ENCODE peak calls at places on chromosomes 4 and X, in four cellular contexts. K is Peyer's patch, Z is esophagus squamous epithelium, H is IMR-90. F is an unnamed sample.

GRCh38 chrX:120753413-120754251 is 122.0 kb downstream of the CT47B1 start:
- DNase-seq in K (peak; percentile 72), Z (no peak), H (no peak), F (no peak)

GRCh38 chr4:99462875-99463464 is 27.8 kb upstream of the ADH7 start:
- DNase-seq in K (peak; percentile 79), Z (no peak), H (peak; percentile 72), F (peak; percentile 65)

GRCh38 chr4:79217043-79217442 is 108.8 kb downstream of the NAA11 start:
- DNase-seq in K (no peak), Z (no peak), H (no peak), F (no peak)

GRCh38 chr4:51868449-51868847 is 25.5 kb downstream of the DCUN1D4 start:
- DNase-seq in K (no peak), Z (no peak), H (peak; percentile 52), F (no peak)

GRCh38 chr4:110898290-110898689 is 275.4 kb upstream of the PITX2 start:
- DNase-seq in K (no peak), Z (no peak), H (no peak), F (no peak)

GRCh38 chr4:80921441-80921840 is 109.1 kb upstream of the BMP3 start:
- DNase-seq in K (no peak), Z (no peak), H (no peak), F (no peak)

GRCh38 chr4:5927116-5927515 is 34.2 kb upstream of the CRMP1 start:
- DNase-seq in K (no peak), Z (no peak), H (no peak), F (no peak)

GRCh38 chr4:128256539-128256938 is 31.1 kb downstream of the PGRMC2 start:
- DNase-seq in K (no peak), Z (no peak), H (no peak), F (no peak)

GRCh38 chr4:155608231-155608885 is 58.3 kb upstream of the GUCY1A1 start:
- DNase-seq in K (no peak), Z (no peak), H (peak; percentile 21), F (no peak)

GRCh38 chr4:3831529-3832150 is 65.5 kb downstream of the ADRA2C start:
- DNase-seq in K (no peak), Z (no peak), H (no peak), F (no peak)

GRCh38 chr4:4859010-4859798 is at the start of gene MSX1:
- DNase-seq in K (peak; percentile 79), Z (no peak), H (peak; percentile 75), F (peak; percentile 92)

GRCh38 chr4:89039735-89040338 is 17.1 kb downstream of the FAM13A start:
- DNase-seq in K (no peak), Z (no peak), H (peak; percentile 64), F (no peak)

GRCh38 chr4:34183916-34184315 is 2060.4 kb downstream of the ARAP2 start:
- DNase-seq in K (no peak), Z (no peak), H (no peak), F (no peak)

GRCh38 chrX:134255555-134255954 is 18.6 kb downstream of the CCDC160 start:
- DNase-seq in K (no peak), Z (no peak), H (no peak), F (no peak)

GRCh38 chr4:188032583-188032982 is 37.0 kb downstream of the ZFP42 start:
- DNase-seq in K (no peak), Z (no peak), H (no peak), F (no peak)

GRCh38 chr4:151238477-151238876 is 38.5 kb upstream of the PRSS48 start:
- DNase-seq in K (no peak), Z (no peak), H (peak; percentile 6), F (no peak)

GRCh38 chrX:115560978-115561604 is at the start of gene PLS3:
- DNase-seq in K (peak; percentile 77), Z (peak; percentile 2), H (peak; percentile 83), F (peak; percentile 85)

GRCh38 chrX:154430916-154431315 is 2.4 kb downstream of the ATP6AP1 start:
- DNase-seq in K (no peak), Z (no peak), H (no peak), F (no peak)

GRCh38 chr4:85591361-85592098 is 116.6 kb downstream of the ARHGAP24 start:
- DNase-seq in K (no peak), Z (no peak), H (no peak), F (no peak)

GRCh38 chr4:152128356-152128755 is 367.5 kb upstream of the GATB start:
- DNase-seq in K (no peak), Z (no peak), H (no peak), F (no peak)

GRCh38 chr4:98773638-98774037 is 115.2 kb upstream of the TSPAN5 start:
- DNase-seq in K (no peak), Z (no peak), H (no peak), F (no peak)

GRCh38 chrX:135256923-135257322 is 5.1 kb downstream of the ETDA start:
- DNase-seq in K (no peak), Z (no peak), H (no peak), F (no peak)

GRCh38 chr4:3634281-3635089 is 102.3 kb upstream of the LRPAP1 start:
- DNase-seq in K (no peak), Z (no peak), H (no peak), F (no peak)

GRCh38 chr4:85092536-85092935 is 126.0 kb upstream of the WDFY3 start:
- DNase-seq in K (no peak), Z (no peak), H (no peak), F (no peak)

GRCh38 chr4:6423575-6423974 is 48.8 kb downstream of the PPP2R2C start:
- DNase-seq in K (no peak), Z (no peak), H (no peak), F (no peak)

GRCh38 chr4:151484396-151485102 is 75.6 kb downstream of the FHIP1A start:
- DNase-seq in K (no peak), Z (no peak), H (peak; percentile 77), F (no peak)

GRCh38 chrX:114615765-114616164 is 31.9 kb downstream of the HTR2C start:
- DNase-seq in K (no peak), Z (no peak), H (no peak), F (no peak)

GRCh38 chr4:105022811-105023667 is 123.6 kb upstream of the TET2 start:
- DNase-seq in K (no peak), Z (no peak), H (peak; percentile 3), F (no peak)

GRCh38 chr4:54063737-54064316 is 578 bp downstream of the CHIC2 start:
- DNase-seq in K (peak; percentile 63), Z (peak; percentile 31), H (no peak), F (peak; percentile 40)

GRCh38 chrX:39850630-39851152 is 247.1 kb downstream of the BCOR start:
- DNase-seq in K (no peak), Z (no peak), H (peak; percentile 69), F (no peak)

GRCh38 chrX:48573690-48574269 is 504 bp upstream of the RBM3 start:
- DNase-seq in K (peak; percentile 53), Z (no peak), H (no peak), F (peak; percentile 37)

GRCh38 chr4:83360018-83360417 is 25.4 kb upstream of the HPSE start:
- DNase-seq in K (no peak), Z (no peak), H (no peak), F (no peak)

GRCh38 chr4:83362492-83363329 is 28.1 kb upstream of the HPSE start:
- DNase-seq in K (no peak), Z (no peak), H (peak; percentile 34), F (no peak)

GRCh38 chr4:83369825-83370639 is 35.4 kb upstream of the HPSE start:
- DNase-seq in K (no peak), Z (no peak), H (peak; percentile 33), F (no peak)

GRCh38 chr4:83361416-83362196 is 27.0 kb upstream of the HPSE start:
- DNase-seq in K (no peak), Z (no peak), H (no peak), F (no peak)

DNA sequence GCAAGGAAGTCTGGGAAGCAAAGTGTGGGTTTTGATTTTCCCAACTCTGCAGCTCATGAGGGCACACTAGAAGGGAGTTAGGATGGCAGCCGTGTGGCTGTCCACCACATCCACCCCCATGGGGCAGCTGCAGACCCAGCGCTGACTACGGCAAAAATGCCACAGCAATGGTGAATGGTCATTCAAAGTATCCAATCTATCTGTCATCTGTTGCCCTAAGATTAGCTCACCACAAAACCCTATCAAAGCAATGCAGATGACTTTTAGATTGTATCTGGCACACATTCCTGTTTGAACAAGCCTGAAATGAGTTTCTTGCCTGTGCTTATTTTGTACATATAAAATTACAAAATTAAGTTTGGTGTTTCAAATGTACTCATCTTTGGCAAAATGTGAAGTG is 29.7 kb upstream of the HPSE start:
- DNase-seq in K (no peak), Z (no peak), H (no peak), F (no peak)
- TF ChIP-seq POLR2A in K (no peak), Z (no peak), H (no peak), F (no peak)

DNA sequence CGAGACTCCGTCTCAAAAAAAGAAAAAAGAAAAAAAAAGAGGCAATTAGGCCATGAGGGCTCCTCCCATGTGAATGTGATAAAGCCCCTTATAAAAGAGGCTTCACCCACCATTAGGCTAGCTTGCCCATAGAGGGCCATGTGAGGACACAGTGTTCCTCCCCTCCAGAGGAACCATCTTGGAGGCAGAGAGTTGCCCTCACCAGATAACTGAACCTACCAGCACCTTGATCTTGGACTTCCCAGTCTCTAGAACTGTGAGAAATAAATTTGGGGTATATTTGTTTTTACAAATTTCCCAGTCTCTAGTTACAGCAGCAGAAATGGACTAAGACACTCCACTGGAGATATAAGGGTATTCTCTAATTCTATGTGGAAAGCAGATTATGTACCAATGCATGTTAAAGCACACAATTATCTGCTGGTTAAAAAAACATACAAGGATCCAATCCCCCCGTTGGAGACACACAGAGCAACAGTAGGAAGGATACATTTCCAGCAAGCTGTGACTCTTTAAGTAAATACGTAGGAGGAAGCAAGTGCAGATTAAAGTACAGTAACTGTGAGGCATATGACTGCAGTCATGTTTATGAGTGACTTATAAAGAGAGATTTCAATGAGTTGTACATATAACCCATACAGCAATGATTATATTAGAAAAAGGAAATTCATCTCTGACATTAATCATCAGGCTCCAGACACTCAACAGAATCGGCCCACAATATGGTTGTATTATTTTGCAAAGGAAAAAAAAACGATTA is 21.4 kb downstream of the SH3RF1 start:
- DNase-seq in K (no peak), Z (no peak), H (peak; percentile 87), F (no peak)
- H3K4me1 ChIP-seq in K (no peaks in the 10 kb centered on the region), Z (peaks cover 7% of the 10 kb centered on the region), H (peaks cover 17% of the 10 kb centered on the region), F (peaks cover 61% of the 10 kb centered on the region)

GRCh38 chr4:139511320-139511719 is 44.7 kb downstream of the SETD7 start:
- DNase-seq in K (no peak), Z (no peak), H (no peak), F (no peak)
- H3K27ac ChIP-seq in K (no peak overlapping the region), Z (no peak overlapping the region), H (no peak overlapping the region), F (no peak overlapping the region)

GRCh38 chrX:43655151-43655676 is 885 bp upstream of the MAOA start:
- DNase-seq in K (peak; percentile 52), Z (no peak), H (peak; percentile 3), F (peak; percentile 37)
- TF ChIP-seq POLR2A in K (no peak), Z (no peak), H (no peak), F (no peak)